ENCODE peak calls at places on chromosomes 1 and 21, in eight cellular contexts. One of them, this sample, is unnamed.

GRCh38 chr1:86154581-86155060 is 2.0 kb downstream of the COL24A1 start:
- DNase-seq in GM06990: no peak
- DNase-seq in tibial nerve: no peak
- DNase-seq in type B pancreatic cell: peak; percentile 67
- DNase-seq in GM13976: peak; percentile 32
- DNase-seq in CD8-positive, alpha-beta T cell: no peak
- DNase-seq in hepatocyte: peak; percentile 47
- DNase-seq in body of pancreas: no peak
- DNase-seq in this sample: no peak

GRCh38 chr1:232629250-232630046 is 485 bp downstream of the SIPA1L2 start:
- DNase-seq in GM06990: peak; percentile 19
- DNase-seq in tibial nerve: no peak
- DNase-seq in type B pancreatic cell: peak; percentile 71
- DNase-seq in GM13976: no peak
- DNase-seq in CD8-positive, alpha-beta T cell: no peak
- DNase-seq in hepatocyte: peak; percentile 55
- DNase-seq in body of pancreas: peak; percentile 39
- DNase-seq in this sample: peak; percentile 3

GRCh38 chr1:167199656-167200055 is 21.0 kb upstream of the POU2F1 start:
- DNase-seq in GM06990: no peak
- DNase-seq in tibial nerve: no peak
- DNase-seq in type B pancreatic cell: no peak
- DNase-seq in GM13976: no peak
- DNase-seq in CD8-positive, alpha-beta T cell: no peak
- DNase-seq in hepatocyte: no peak
- DNase-seq in body of pancreas: no peak
- DNase-seq in this sample: no peak

GRCh38 chr1:162458206-162458605 is 39.4 kb upstream of the UHMK1 start:
- DNase-seq in GM06990: no peak
- DNase-seq in tibial nerve: no peak
- DNase-seq in type B pancreatic cell: no peak
- DNase-seq in GM13976: no peak
- DNase-seq in CD8-positive, alpha-beta T cell: no peak
- DNase-seq in hepatocyte: no peak
- DNase-seq in body of pancreas: no peak
- DNase-seq in this sample: no peak

GRCh38 chr1:202615501-202616354 is 94.5 kb downstream of the SYT2 start:
- DNase-seq in GM06990: peak; percentile 61
- DNase-seq in tibial nerve: no peak
- DNase-seq in type B pancreatic cell: no peak
- DNase-seq in GM13976: peak; percentile 76
- DNase-seq in CD8-positive, alpha-beta T cell: no peak
- DNase-seq in hepatocyte: no peak
- DNase-seq in body of pancreas: no peak
- DNase-seq in this sample: peak; percentile 87

GRCh38 chr1:25905680-25906643 is at the start of gene STMN1:
- DNase-seq in GM06990: peak; percentile 95
- DNase-seq in tibial nerve: peak; percentile 85
- DNase-seq in type B pancreatic cell: peak; percentile 95
- DNase-seq in GM13976: peak; percentile 96
- DNase-seq in CD8-positive, alpha-beta T cell: peak; percentile 89
- DNase-seq in hepatocyte: peak; percentile 96
- DNase-seq in body of pancreas: peak; percentile 93
- DNase-seq in this sample: peak; percentile 96

GRCh38 chr1:240682166-240682565 is 70.2 kb upstream of the GREM2 start:
- DNase-seq in GM06990: no peak
- DNase-seq in tibial nerve: no peak
- DNase-seq in type B pancreatic cell: no peak
- DNase-seq in GM13976: no peak
- DNase-seq in CD8-positive, alpha-beta T cell: no peak
- DNase-seq in hepatocyte: no peak
- DNase-seq in body of pancreas: no peak
- DNase-seq in this sample: no peak

GRCh38 chr1:232655041-232655745 is 25.3 kb upstream of the SIPA1L2 start:
- DNase-seq in GM06990: peak; percentile 7
- DNase-seq in tibial nerve: no peak
- DNase-seq in type B pancreatic cell: no peak
- DNase-seq in GM13976: peak; percentile 23
- DNase-seq in CD8-positive, alpha-beta T cell: no peak
- DNase-seq in hepatocyte: peak; percentile 28
- DNase-seq in body of pancreas: no peak
- DNase-seq in this sample: peak; percentile 56

GRCh38 chr1:22171951-22172715 is 29.2 kb upstream of the WNT4 start:
- DNase-seq in GM06990: no peak
- DNase-seq in tibial nerve: no peak
- DNase-seq in type B pancreatic cell: no peak
- DNase-seq in GM13976: no peak
- DNase-seq in CD8-positive, alpha-beta T cell: no peak
- DNase-seq in hepatocyte: no peak
- DNase-seq in body of pancreas: no peak
- DNase-seq in this sample: no peak

GRCh38 chr21:17794631-17795030 is 24.5 kb downstream of the C21orf91 start:
- DNase-seq in GM06990: no peak
- DNase-seq in tibial nerve: no peak
- DNase-seq in type B pancreatic cell: no peak
- DNase-seq in GM13976: no peak
- DNase-seq in CD8-positive, alpha-beta T cell: no peak
- DNase-seq in hepatocyte: no peak
- DNase-seq in body of pancreas: no peak
- DNase-seq in this sample: no peak

GRCh38 chr21:16908087-16908486 is 604.8 kb upstream of the CXADR start:
- DNase-seq in GM06990: no peak
- DNase-seq in tibial nerve: peak; percentile 36
- DNase-seq in type B pancreatic cell: no peak
- DNase-seq in GM13976: no peak
- DNase-seq in CD8-positive, alpha-beta T cell: no peak
- DNase-seq in hepatocyte: no peak
- DNase-seq in body of pancreas: no peak
- DNase-seq in this sample: no peak

GRCh38 chr1:38997034-38997900 is 6.2 kb downstream of the AKIRIN1 start:
- DNase-seq in GM06990: no peak
- DNase-seq in tibial nerve: no peak
- DNase-seq in type B pancreatic cell: no peak
- DNase-seq in GM13976: no peak
- DNase-seq in CD8-positive, alpha-beta T cell: no peak
- DNase-seq in hepatocyte: no peak
- DNase-seq in body of pancreas: no peak
- DNase-seq in this sample: no peak

GRCh38 chr1:187203257-187203656 is 374.5 kb downstream of the PLA2G4A start:
- DNase-seq in GM06990: no peak
- DNase-seq in tibial nerve: no peak
- DNase-seq in type B pancreatic cell: no peak
- DNase-seq in GM13976: no peak
- DNase-seq in CD8-positive, alpha-beta T cell: no peak
- DNase-seq in hepatocyte: no peak
- DNase-seq in body of pancreas: no peak
- DNase-seq in this sample: peak; percentile 3

GRCh38 chr1:54741531-54741930 is 22.8 kb downstream of the PARS2 start:
- DNase-seq in GM06990: no peak
- DNase-seq in tibial nerve: no peak
- DNase-seq in type B pancreatic cell: no peak
- DNase-seq in GM13976: no peak
- DNase-seq in CD8-positive, alpha-beta T cell: no peak
- DNase-seq in hepatocyte: no peak
- DNase-seq in body of pancreas: no peak
- DNase-seq in this sample: no peak

GRCh38 chr1:211420845-211421454 is 71.0 kb downstream of the RD3 start:
- DNase-seq in GM06990: no peak
- DNase-seq in tibial nerve: no peak
- DNase-seq in type B pancreatic cell: no peak
- DNase-seq in GM13976: no peak
- DNase-seq in CD8-positive, alpha-beta T cell: no peak
- DNase-seq in hepatocyte: no peak
- DNase-seq in body of pancreas: no peak
- DNase-seq in this sample: no peak

GRCh38 chr1:2451744-2452582 is 24.1 kb upstream of the PLCH2 start:
- DNase-seq in GM06990: no peak
- DNase-seq in tibial nerve: no peak
- DNase-seq in type B pancreatic cell: no peak
- DNase-seq in GM13976: no peak
- DNase-seq in CD8-positive, alpha-beta T cell: no peak
- DNase-seq in hepatocyte: peak; percentile 46
- DNase-seq in body of pancreas: no peak
- DNase-seq in this sample: no peak

GRCh38 chr1:14713077-14713476 is 114.6 kb downstream of the KAZN start:
- DNase-seq in GM06990: no peak
- DNase-seq in tibial nerve: no peak
- DNase-seq in type B pancreatic cell: no peak
- DNase-seq in GM13976: no peak
- DNase-seq in CD8-positive, alpha-beta T cell: no peak
- DNase-seq in hepatocyte: no peak
- DNase-seq in body of pancreas: no peak
- DNase-seq in this sample: peak; percentile 33

GRCh38 chr1:175250027-175250426 is 57.5 kb upstream of the KIAA0040 start:
- DNase-seq in GM06990: no peak
- DNase-seq in tibial nerve: no peak
- DNase-seq in type B pancreatic cell: no peak
- DNase-seq in GM13976: no peak
- DNase-seq in CD8-positive, alpha-beta T cell: no peak
- DNase-seq in hepatocyte: no peak
- DNase-seq in body of pancreas: no peak
- DNase-seq in this sample: no peak

GRCh38 chr1:175254190-175254589 is 61.6 kb upstream of the KIAA0040 start:
- DNase-seq in GM06990: no peak
- DNase-seq in tibial nerve: no peak
- DNase-seq in type B pancreatic cell: no peak
- DNase-seq in GM13976: no peak
- DNase-seq in CD8-positive, alpha-beta T cell: no peak
- DNase-seq in hepatocyte: no peak
- DNase-seq in body of pancreas: no peak
- DNase-seq in this sample: no peak

GRCh38 chr1:175252561-175252960 is 60.0 kb upstream of the KIAA0040 start:
- DNase-seq in GM06990: peak; percentile 21
- DNase-seq in tibial nerve: no peak
- DNase-seq in type B pancreatic cell: no peak
- DNase-seq in GM13976: no peak
- DNase-seq in CD8-positive, alpha-beta T cell: no peak
- DNase-seq in hepatocyte: no peak
- DNase-seq in body of pancreas: no peak
- DNase-seq in this sample: no peak
- TF ChIP-seq CTCF in GM06990: no peak
- TF ChIP-seq CTCF in tibial nerve: no peak
- TF ChIP-seq CTCF in type B pancreatic cell: no peak
- TF ChIP-seq CTCF in GM13976: no peak
- TF ChIP-seq CTCF in CD8-positive, alpha-beta T cell: no peak
- TF ChIP-seq CTCF in hepatocyte: no peak
- TF ChIP-seq CTCF in body of pancreas: no peak
- TF ChIP-seq CTCF in this sample: no peak

GRCh38 chr21:44482581-44483287 is 27.4 kb downstream of the LRRC3 start:
- DNase-seq in GM06990: no peak
- DNase-seq in tibial nerve: no peak
- DNase-seq in type B pancreatic cell: no peak
- DNase-seq in GM13976: no peak
- DNase-seq in CD8-positive, alpha-beta T cell: no peak
- DNase-seq in hepatocyte: peak; percentile 61
- DNase-seq in body of pancreas: no peak
- DNase-seq in this sample: no peak
- TF ChIP-seq CTCF in GM06990: no peak
- TF ChIP-seq CTCF in tibial nerve: no peak
- TF ChIP-seq CTCF in type B pancreatic cell: no peak
- TF ChIP-seq CTCF in GM13976: no peak
- TF ChIP-seq CTCF in CD8-positive, alpha-beta T cell: no peak
- TF ChIP-seq CTCF in hepatocyte: no peak
- TF ChIP-seq CTCF in body of pancreas: no peak
- TF ChIP-seq CTCF in this sample: no peak

GRCh38 chr21:25997788-25998611 is 172.6 kb downstream of the APP start:
- DNase-seq in GM06990: no peak
- DNase-seq in tibial nerve: no peak
- DNase-seq in type B pancreatic cell: no peak
- DNase-seq in GM13976: no peak
- DNase-seq in CD8-positive, alpha-beta T cell: no peak
- DNase-seq in hepatocyte: peak; percentile 22
- DNase-seq in body of pancreas: peak; percentile 86
- DNase-seq in this sample: no peak

GRCh38 chr21:26003428-26003827 is 167.1 kb downstream of the APP start:
- DNase-seq in GM06990: no peak
- DNase-seq in tibial nerve: no peak
- DNase-seq in type B pancreatic cell: no peak
- DNase-seq in GM13976: no peak
- DNase-seq in CD8-positive, alpha-beta T cell: no peak
- DNase-seq in hepatocyte: no peak
- DNase-seq in body of pancreas: no peak
- DNase-seq in this sample: no peak

GRCh38 chr21:26005464-26005863 is 165.1 kb downstream of the APP start:
- DNase-seq in GM06990: no peak
- DNase-seq in tibial nerve: no peak
- DNase-seq in type B pancreatic cell: no peak
- DNase-seq in GM13976: no peak
- DNase-seq in CD8-positive, alpha-beta T cell: no peak
- DNase-seq in hepatocyte: no peak
- DNase-seq in body of pancreas: no peak
- DNase-seq in this sample: no peak

GRCh38 chr21:25999935-26000582 is 170.5 kb downstream of the APP start:
- DNase-seq in GM06990: no peak
- DNase-seq in tibial nerve: no peak
- DNase-seq in type B pancreatic cell: no peak
- DNase-seq in GM13976: no peak
- DNase-seq in CD8-positive, alpha-beta T cell: peak; percentile 31
- DNase-seq in hepatocyte: no peak
- DNase-seq in body of pancreas: no peak
- DNase-seq in this sample: peak; percentile 47

DNA sequence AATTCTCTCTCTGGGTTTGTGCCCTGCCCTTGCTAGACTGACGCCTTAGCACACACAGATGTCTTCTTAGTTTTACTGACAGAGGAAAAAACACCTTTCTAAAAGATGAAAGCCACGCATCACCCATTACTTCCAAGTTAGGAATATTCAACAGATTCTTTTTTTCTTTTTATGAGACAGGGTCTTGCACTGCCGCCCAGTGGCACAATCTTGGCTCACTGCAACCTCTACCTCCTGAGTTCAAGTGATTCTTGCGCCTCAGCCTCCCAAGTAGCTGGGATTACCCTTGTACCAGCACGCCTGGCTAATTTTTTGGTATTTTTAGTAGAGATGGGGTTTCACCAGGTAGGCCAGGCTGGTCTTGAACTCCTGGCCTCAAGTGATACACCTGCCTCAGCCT is 169.2 kb downstream of the APP start:
- DNase-seq in GM06990: no peak
- DNase-seq in tibial nerve: no peak
- DNase-seq in type B pancreatic cell: no peak
- DNase-seq in GM13976: no peak
- DNase-seq in CD8-positive, alpha-beta T cell: no peak
- DNase-seq in hepatocyte: no peak
- DNase-seq in body of pancreas: no peak
- DNase-seq in this sample: no peak
- TF ChIP-seq CTCF in GM06990: no peak
- TF ChIP-seq CTCF in tibial nerve: no peak
- TF ChIP-seq CTCF in type B pancreatic cell: no peak
- TF ChIP-seq CTCF in GM13976: no peak
- TF ChIP-seq CTCF in CD8-positive, alpha-beta T cell: no peak
- TF ChIP-seq CTCF in hepatocyte: no peak
- TF ChIP-seq CTCF in body of pancreas: no peak
- TF ChIP-seq CTCF in this sample: no peak

DNA sequence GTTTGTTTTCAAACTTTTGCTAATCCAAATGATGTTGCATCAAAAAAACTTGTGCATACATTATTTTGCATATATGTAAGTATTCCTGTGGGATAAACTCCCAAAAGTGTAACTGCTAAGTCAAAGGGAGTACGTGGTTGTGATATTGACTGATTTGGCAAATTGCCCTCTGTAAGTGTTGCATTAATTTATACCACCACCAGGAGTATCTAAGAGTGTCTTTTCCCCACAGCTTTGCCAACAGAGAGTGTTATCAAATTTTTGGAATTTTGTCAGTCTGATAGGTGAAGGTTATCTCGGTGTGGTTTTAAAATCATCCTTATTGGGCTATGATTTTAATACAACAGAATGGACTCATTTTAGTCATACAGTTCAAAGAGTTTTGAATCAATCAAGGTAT is 30.1 kb upstream of the PARP1 start:
- DNase-seq in GM06990: no peak
- DNase-seq in tibial nerve: no peak
- DNase-seq in type B pancreatic cell: no peak
- DNase-seq in GM13976: no peak
- DNase-seq in CD8-positive, alpha-beta T cell: no peak
- DNase-seq in hepatocyte: no peak
- DNase-seq in body of pancreas: no peak
- DNase-seq in this sample: no peak
- TF ChIP-seq CTCF in GM06990: no peak
- TF ChIP-seq CTCF in tibial nerve: no peak
- TF ChIP-seq CTCF in type B pancreatic cell: peak; percentile 60
- TF ChIP-seq CTCF in GM13976: no peak
- TF ChIP-seq CTCF in CD8-positive, alpha-beta T cell: peak; percentile 43
- TF ChIP-seq CTCF in hepatocyte: no peak
- TF ChIP-seq CTCF in body of pancreas: no peak
- TF ChIP-seq CTCF in this sample: peak; percentile 14

This sample was measured in GM12865.